ENCODE peak calls at places on chromosomes 4 and X, in eight cellular contexts. P, K, F, B, E, L, T and I are unnamed samples.

GRCh38 chrX:88613338-88613737 is 133.7 kb upstream of the CPXCR1 start:
- DNase-seq in P (no peak), K (no peak), F (no peak), B (no peak), E (no peak), L (peak), T (no peak), I (no peak)

GRCh38 chrX:53091354-53091753 is 2.6 kb upstream of the KANTR start:
- DNase-seq in P (no peak), K (no peak), F (no peak), B (no peak), E (no peak), L (no peak), T (no peak), I (no peak)

GRCh38 chr4:113212613-113213012 is 163.2 kb downstream of the ANK2 start:
- DNase-seq in P (peak), K (no peak), F (no peak), B (no peak), E (no peak), L (no peak), T (no peak), I (no peak)

GRCh38 chr4:133866328-133866699 is 335.3 kb downstream of the PABPC4L start:
- DNase-seq in P (peak), K (no peak), F (no peak), B (no peak), E (no peak), L (no peak), T (no peak), I (no peak)

GRCh38 chrX:147957291-147957690 is 23.8 kb upstream of the FMR1NB start:
- DNase-seq in P (no peak), K (no peak), F (no peak), B (no peak), E (no peak), L (no peak), T (no peak), I (no peak)

GRCh38 chrX:34365482-34365881 is 233.4 kb upstream of the FAM47A start:
- DNase-seq in P (peak), K (no peak), F (no peak), B (no peak), E (no peak), L (peak), T (peak), I (peak)

GRCh38 chr4:42671431-42672194 is 14.7 kb upstream of the ATP8A1 start:
- DNase-seq in P (no peak), K (no peak), F (peak), B (no peak), E (no peak), L (no peak), T (no peak), I (no peak)

GRCh38 chr4:78749258-78749971 is 26.7 kb upstream of the BMP2K start:
- DNase-seq in P (no peak), K (no peak), F (no peak), B (no peak), E (no peak), L (no peak), T (no peak), I (no peak)

GRCh38 chrX:144327515-144327914 is 443.6 kb downstream of the UBE2NL start:
- DNase-seq in P (no peak), K (no peak), F (no peak), B (no peak), E (no peak), L (no peak), T (no peak), I (no peak)

GRCh38 chrX:30635630-30636029 is 17.6 kb upstream of the GK start:
- DNase-seq in P (no peak), K (no peak), F (peak), B (no peak), E (no peak), L (peak), T (no peak), I (no peak)